ENCODE peak calls at places on chromosomes 11 and 22, in ten cellular contexts. One of them, this sample, is unnamed.

GRCh38 chr22:16957781-16958180 is 50.2 kb downstream of the GAB4 start:
- DNase-seq in right atrium auricular region: no peak
- DNase-seq in omental fat pad: no peak
- DNase-seq in tibial artery: no peak
- DNase-seq in AG09319: no peak
- DNase-seq in OCI-LY7: no peak
- DNase-seq in fibroblast of the aortic adventitia: no peak
- DNase-seq in GM13976: no peak
- DNase-seq in CD8-positive, alpha-beta T cell: no peak
- DNase-seq in astrocyte: no peak
- DNase-seq in this sample: no peak

GRCh38 chr22:17781319-17782031 is 7.2 kb upstream of the BID start:
- DNase-seq in right atrium auricular region: no peak
- DNase-seq in omental fat pad: peak; percentile 52
- DNase-seq in tibial artery: no peak
- DNase-seq in AG09319: peak; percentile 62
- DNase-seq in OCI-LY7: peak; percentile 60
- DNase-seq in fibroblast of the aortic adventitia: peak; percentile 93
- DNase-seq in GM13976: peak; percentile 69
- DNase-seq in CD8-positive, alpha-beta T cell: peak; percentile 50
- DNase-seq in astrocyte: peak; percentile 80
- DNase-seq in this sample: no peak

GRCh38 chr11:114110948-114111347 is 51.4 kb downstream of the ZBTB16 start:
- DNase-seq in right atrium auricular region: peak; percentile 83
- DNase-seq in omental fat pad: no peak
- DNase-seq in tibial artery: peak; percentile 78
- DNase-seq in AG09319: no peak
- DNase-seq in OCI-LY7: no peak
- DNase-seq in fibroblast of the aortic adventitia: no peak
- DNase-seq in GM13976: no peak
- DNase-seq in CD8-positive, alpha-beta T cell: no peak
- DNase-seq in astrocyte: no peak
- DNase-seq in this sample: no peak

GRCh38 chr11:69427906-69428880 is 53.3 kb upstream of the LINC01488 start:
- DNase-seq in right atrium auricular region: no peak
- DNase-seq in omental fat pad: no peak
- DNase-seq in tibial artery: no peak
- DNase-seq in AG09319: no peak
- DNase-seq in OCI-LY7: no peak
- DNase-seq in fibroblast of the aortic adventitia: no peak
- DNase-seq in GM13976: no peak
- DNase-seq in CD8-positive, alpha-beta T cell: no peak
- DNase-seq in astrocyte: no peak
- DNase-seq in this sample: no peak

GRCh38 chr11:107743161-107743560 is 31.3 kb upstream of the SLN start:
- DNase-seq in right atrium auricular region: no peak
- DNase-seq in omental fat pad: no peak
- DNase-seq in tibial artery: no peak
- DNase-seq in AG09319: no peak
- DNase-seq in OCI-LY7: no peak
- DNase-seq in fibroblast of the aortic adventitia: no peak
- DNase-seq in GM13976: no peak
- DNase-seq in CD8-positive, alpha-beta T cell: no peak
- DNase-seq in astrocyte: no peak
- DNase-seq in this sample: no peak

GRCh38 chr11:2400761-2401435 is 348 bp downstream of the TSSC4 start:
- DNase-seq in right atrium auricular region: no peak
- DNase-seq in omental fat pad: no peak
- DNase-seq in tibial artery: no peak
- DNase-seq in AG09319: no peak
- DNase-seq in OCI-LY7: no peak
- DNase-seq in fibroblast of the aortic adventitia: no peak
- DNase-seq in GM13976: no peak
- DNase-seq in CD8-positive, alpha-beta T cell: no peak
- DNase-seq in astrocyte: no peak
- DNase-seq in this sample: no peak

GRCh38 chr11:67321313-67321871 is 18.1 kb downstream of the SSH3 start:
- DNase-seq in right atrium auricular region: no peak
- DNase-seq in omental fat pad: no peak
- DNase-seq in tibial artery: no peak
- DNase-seq in AG09319: no peak
- DNase-seq in OCI-LY7: no peak
- DNase-seq in fibroblast of the aortic adventitia: no peak
- DNase-seq in GM13976: no peak
- DNase-seq in CD8-positive, alpha-beta T cell: no peak
- DNase-seq in astrocyte: no peak
- DNase-seq in this sample: no peak

GRCh38 chr11:61473370-61474025 is 35.1 kb upstream of the LRRC10B start:
- DNase-seq in right atrium auricular region: no peak
- DNase-seq in omental fat pad: no peak
- DNase-seq in tibial artery: no peak
- DNase-seq in AG09319: no peak
- DNase-seq in OCI-LY7: no peak
- DNase-seq in fibroblast of the aortic adventitia: peak; percentile 80
- DNase-seq in GM13976: no peak
- DNase-seq in CD8-positive, alpha-beta T cell: no peak
- DNase-seq in astrocyte: peak; percentile 49
- DNase-seq in this sample: no peak

GRCh38 chr11:2975594-2975993 is 16.5 kb downstream of the NAP1L4 start:
- DNase-seq in right atrium auricular region: no peak
- DNase-seq in omental fat pad: no peak
- DNase-seq in tibial artery: no peak
- DNase-seq in AG09319: no peak
- DNase-seq in OCI-LY7: peak; percentile 56
- DNase-seq in fibroblast of the aortic adventitia: peak; percentile 32
- DNase-seq in GM13976: peak; percentile 43
- DNase-seq in CD8-positive, alpha-beta T cell: peak; percentile 52
- DNase-seq in astrocyte: no peak
- DNase-seq in this sample: no peak

GRCh38 chr11:2208691-2209369 is 37.2 kb upstream of the TH start:
- DNase-seq in right atrium auricular region: peak; percentile 26
- DNase-seq in omental fat pad: no peak
- DNase-seq in tibial artery: peak; percentile 9
- DNase-seq in AG09319: no peak
- DNase-seq in OCI-LY7: no peak
- DNase-seq in fibroblast of the aortic adventitia: no peak
- DNase-seq in GM13976: peak; percentile 19
- DNase-seq in CD8-positive, alpha-beta T cell: no peak
- DNase-seq in astrocyte: no peak
- DNase-seq in this sample: no peak

GRCh38 chr11:57203359-57203758 is 21.6 kb downstream of the LRRC55 start:
- DNase-seq in right atrium auricular region: peak; percentile 76
- DNase-seq in omental fat pad: no peak
- DNase-seq in tibial artery: peak; percentile 51
- DNase-seq in AG09319: no peak
- DNase-seq in OCI-LY7: no peak
- DNase-seq in fibroblast of the aortic adventitia: peak; percentile 71
- DNase-seq in GM13976: no peak
- DNase-seq in CD8-positive, alpha-beta T cell: no peak
- DNase-seq in astrocyte: no peak
- DNase-seq in this sample: no peak

GRCh38 chr11:48148749-48149148 is 67.9 kb upstream of the OR4B1 start:
- DNase-seq in right atrium auricular region: no peak
- DNase-seq in omental fat pad: no peak
- DNase-seq in tibial artery: no peak
- DNase-seq in AG09319: no peak
- DNase-seq in OCI-LY7: no peak
- DNase-seq in fibroblast of the aortic adventitia: peak; percentile 33
- DNase-seq in GM13976: no peak
- DNase-seq in CD8-positive, alpha-beta T cell: no peak
- DNase-seq in astrocyte: peak; percentile 59
- DNase-seq in this sample: no peak

GRCh38 chr11:117300301-117300700 is 9.2 kb downstream of the BACE1-AS start:
- DNase-seq in right atrium auricular region: peak; percentile 65
- DNase-seq in omental fat pad: no peak
- DNase-seq in tibial artery: peak; percentile 32
- DNase-seq in AG09319: no peak
- DNase-seq in OCI-LY7: no peak
- DNase-seq in fibroblast of the aortic adventitia: peak; percentile 23
- DNase-seq in GM13976: no peak
- DNase-seq in CD8-positive, alpha-beta T cell: no peak
- DNase-seq in astrocyte: peak; percentile 52
- DNase-seq in this sample: no peak

DNA sequence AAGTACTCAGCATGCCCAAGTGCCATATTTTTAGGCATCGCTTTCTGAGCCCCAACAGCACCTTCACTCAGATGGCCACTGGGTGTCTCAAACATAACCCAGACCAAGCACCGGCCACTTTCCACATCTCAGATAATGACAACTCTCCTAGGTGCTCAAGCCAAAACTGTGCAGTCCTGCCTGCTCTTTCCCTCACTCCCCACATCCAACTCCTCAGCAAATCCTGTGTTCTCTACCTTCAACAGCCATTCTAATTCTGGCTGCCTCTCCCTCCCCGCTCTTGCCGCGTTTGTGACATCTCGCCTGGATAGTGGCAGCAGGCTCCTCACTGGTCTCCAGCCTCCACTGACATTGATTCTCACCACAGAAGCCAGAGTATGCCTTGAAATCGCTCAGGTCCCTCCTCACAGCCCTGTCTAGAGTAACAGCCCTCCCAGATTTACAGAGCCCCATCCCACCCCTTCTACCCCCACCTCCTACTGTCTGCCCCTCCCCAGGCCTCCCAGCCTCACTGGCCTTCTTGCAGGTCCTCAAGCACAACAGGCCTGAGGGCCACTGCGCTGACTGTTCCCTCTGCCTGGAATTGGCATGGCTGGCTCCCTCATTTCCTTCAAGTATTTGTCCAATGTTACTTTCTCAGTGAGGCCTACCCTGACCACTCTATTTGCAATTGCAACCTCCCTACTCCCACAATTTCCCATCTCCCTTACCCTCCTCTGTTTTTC is 1.3 kb upstream of the PHETA2 start:
- DNase-seq in right atrium auricular region: no peak
- DNase-seq in omental fat pad: no peak
- DNase-seq in tibial artery: no peak
- DNase-seq in AG09319: no peak
- DNase-seq in OCI-LY7: peak; percentile 33
- DNase-seq in fibroblast of the aortic adventitia: no peak
- DNase-seq in GM13976: no peak
- DNase-seq in CD8-positive, alpha-beta T cell: no peak
- DNase-seq in astrocyte: no peak
- DNase-seq in this sample: no peak
- TF ChIP-seq CTCF in right atrium auricular region: no peak
- TF ChIP-seq CTCF in omental fat pad: no peak
- TF ChIP-seq CTCF in tibial artery: no peak
- TF ChIP-seq CTCF in AG09319: no peak
- TF ChIP-seq CTCF in OCI-LY7: peak; percentile 45
- TF ChIP-seq CTCF in fibroblast of the aortic adventitia: peak; percentile 7
- TF ChIP-seq CTCF in GM13976: no peak
- TF ChIP-seq CTCF in CD8-positive, alpha-beta T cell: no peak
- TF ChIP-seq CTCF in astrocyte: no peak
- TF ChIP-seq CTCF in this sample: no peak

DNA sequence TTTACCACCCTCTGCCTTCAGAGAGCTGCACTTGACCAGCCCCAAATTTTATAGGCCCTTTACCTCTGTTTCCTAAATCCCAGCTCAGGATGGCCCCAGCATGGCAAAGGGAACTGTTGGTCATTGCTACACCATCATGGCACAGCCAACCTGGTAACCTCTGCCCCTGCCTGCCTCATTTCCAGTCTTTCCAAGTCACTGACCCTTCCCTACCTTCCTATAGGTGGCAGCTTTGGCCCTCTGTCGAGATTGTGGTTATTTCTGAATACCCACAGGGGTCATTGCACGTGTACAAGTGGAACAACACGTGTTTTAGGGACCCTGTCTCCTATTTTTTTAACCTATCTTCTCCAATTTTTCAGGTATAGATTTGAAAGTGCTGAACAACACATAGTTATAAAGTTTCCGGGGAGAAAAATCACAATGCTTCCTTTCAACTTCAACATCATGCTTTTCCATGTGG is 2.8 kb downstream of the GALNT18 start:
- DNase-seq in right atrium auricular region: no peak
- DNase-seq in omental fat pad: no peak
- DNase-seq in tibial artery: no peak
- DNase-seq in AG09319: no peak
- DNase-seq in OCI-LY7: no peak
- DNase-seq in fibroblast of the aortic adventitia: no peak
- DNase-seq in GM13976: no peak
- DNase-seq in CD8-positive, alpha-beta T cell: no peak
- DNase-seq in astrocyte: no peak
- DNase-seq in this sample: peak; percentile 26
- TF ChIP-seq CTCF in right atrium auricular region: peak; percentile 61
- TF ChIP-seq CTCF in omental fat pad: no peak
- TF ChIP-seq CTCF in tibial artery: peak; percentile 30
- TF ChIP-seq CTCF in AG09319: no peak
- TF ChIP-seq CTCF in OCI-LY7: peak; percentile 19
- TF ChIP-seq CTCF in fibroblast of the aortic adventitia: no peak
- TF ChIP-seq CTCF in GM13976: no peak
- TF ChIP-seq CTCF in CD8-positive, alpha-beta T cell: no peak
- TF ChIP-seq CTCF in astrocyte: no peak
- TF ChIP-seq CTCF in this sample: no peak

DNA sequence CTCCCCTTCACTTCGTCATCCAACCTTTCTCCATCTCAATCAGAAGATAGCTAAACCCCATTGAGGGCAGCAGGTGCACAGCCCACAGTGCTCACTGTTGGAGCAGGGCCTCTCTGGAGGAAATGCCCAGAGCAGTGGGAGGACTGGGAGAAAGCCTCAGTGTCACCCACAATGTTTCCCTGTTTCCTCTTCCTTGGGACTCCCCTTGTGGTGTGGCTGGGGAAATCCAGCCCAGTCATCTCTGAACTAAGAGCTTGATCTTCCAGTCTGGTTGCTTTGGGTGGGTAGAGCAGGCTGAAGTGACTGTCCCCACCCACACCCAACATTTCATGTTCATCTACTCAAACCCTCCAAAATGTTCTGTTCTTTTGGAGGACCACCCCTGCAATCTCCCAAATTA is 29.8 kb upstream of the EED start:
- DNase-seq in right atrium auricular region: no peak
- DNase-seq in omental fat pad: no peak
- DNase-seq in tibial artery: no peak
- DNase-seq in AG09319: no peak
- DNase-seq in OCI-LY7: no peak
- DNase-seq in fibroblast of the aortic adventitia: no peak
- DNase-seq in GM13976: peak; percentile 46
- DNase-seq in CD8-positive, alpha-beta T cell: no peak
- DNase-seq in astrocyte: no peak
- DNase-seq in this sample: no peak
- TF ChIP-seq CTCF in right atrium auricular region: no peak
- TF ChIP-seq CTCF in omental fat pad: no peak
- TF ChIP-seq CTCF in tibial artery: no peak
- TF ChIP-seq CTCF in AG09319: no peak
- TF ChIP-seq CTCF in OCI-LY7: no peak
- TF ChIP-seq CTCF in fibroblast of the aortic adventitia: peak; percentile 10
- TF ChIP-seq CTCF in GM13976: no peak
- TF ChIP-seq CTCF in CD8-positive, alpha-beta T cell: no peak
- TF ChIP-seq CTCF in astrocyte: no peak
- TF ChIP-seq CTCF in this sample: no peak

DNA sequence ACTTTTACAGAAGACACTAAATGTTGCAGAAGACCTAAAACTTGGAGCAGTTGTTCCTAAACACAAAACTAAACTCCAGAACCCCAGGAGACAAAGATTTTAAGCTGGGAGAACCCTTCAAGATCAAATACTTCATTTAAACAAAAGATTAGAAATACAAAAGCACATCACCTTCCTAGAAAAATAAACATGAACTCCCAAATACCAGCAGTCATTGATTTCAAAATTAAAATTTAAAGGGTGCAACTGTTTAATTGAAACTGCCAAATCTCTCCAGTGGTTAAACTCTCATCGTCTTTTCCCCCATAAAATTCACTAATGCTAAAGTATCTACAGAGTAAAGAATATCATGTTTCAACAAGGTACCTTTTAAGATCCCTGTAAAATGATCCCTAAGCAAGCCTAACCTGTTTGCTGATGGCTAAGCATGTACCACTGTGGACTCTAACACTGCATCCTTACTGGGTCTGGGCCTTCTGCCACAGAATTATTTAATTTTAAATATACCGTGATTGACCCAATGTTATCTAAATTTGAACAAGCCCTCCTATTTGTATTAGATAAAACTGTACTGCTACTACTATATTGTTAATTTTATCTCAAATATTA is 53.7 kb upstream of the CCDC34 start:
- DNase-seq in right atrium auricular region: no peak
- DNase-seq in omental fat pad: no peak
- DNase-seq in tibial artery: no peak
- DNase-seq in AG09319: no peak
- DNase-seq in OCI-LY7: no peak
- DNase-seq in fibroblast of the aortic adventitia: no peak
- DNase-seq in GM13976: no peak
- DNase-seq in CD8-positive, alpha-beta T cell: no peak
- DNase-seq in astrocyte: no peak
- DNase-seq in this sample: no peak
- TF ChIP-seq CTCF in right atrium auricular region: no peak
- TF ChIP-seq CTCF in omental fat pad: no peak
- TF ChIP-seq CTCF in tibial artery: no peak
- TF ChIP-seq CTCF in AG09319: no peak
- TF ChIP-seq CTCF in OCI-LY7: no peak
- TF ChIP-seq CTCF in fibroblast of the aortic adventitia: no peak
- TF ChIP-seq CTCF in GM13976: no peak
- TF ChIP-seq CTCF in CD8-positive, alpha-beta T cell: no peak
- TF ChIP-seq CTCF in astrocyte: no peak
- TF ChIP-seq CTCF in this sample: no peak